ENCODE peak calls at places on chromosomes 3 and 15, in four cellular contexts. H is H1, B is GM12878, L is GM12891. E is an unnamed sample.

GRCh38 chr3:82741346-82741745 is 979.9 kb upstream of the GBE1 start:
- DNase-seq in H (no peak), B (no peak), L (no peak), E (no peak)

GRCh38 chr3:14371573-14372474 is 30.6 kb upstream of the SLC6A6 start:
- DNase-seq in H (no peak), B (no peak), L (peak), E (no peak)

GRCh38 chr15:96335429-96335807 is 4.9 kb downstream of the NR2F2 start:
- DNase-seq in H (no peak), B (no peak), L (no peak), E (no peak)

GRCh38 chr3:147369671-147370123 is 36.6 kb downstream of the ZIC4 start:
- DNase-seq in H (peak), B (no peak), L (no peak), E (no peak)

GRCh38 chr3:133531981-133532380 is 41.5 kb upstream of the CDV3 start:
- DNase-seq in H (no peak), B (no peak), L (no peak), E (no peak)

GRCh38 chr3:136960838-136961836 is 3.4 kb downstream of the IL20RB start:
- DNase-seq in H (no peak), B (no peak), L (no peak), E (no peak)

GRCh38 chr3:30914696-30915095 is 20.2 kb upstream of the GADL1 start:
- DNase-seq in H (no peak), B (no peak), L (no peak), E (no peak)

GRCh38 chr3:154954750-154955149 is 125.4 kb upstream of the MME start:
- DNase-seq in H (no peak), B (no peak), L (no peak), E (no peak)

GRCh38 chr3:60027335-60027734 is 977.5 kb upstream of the CFAP20DC start:
- DNase-seq in H (no peak), B (no peak), L (no peak), E (no peak)

GRCh38 chr15:96947296-96947695 is 616.8 kb downstream of the NR2F2 start:
- DNase-seq in H (no peak), B (no peak), L (no peak), E (no peak)

GRCh38 chr15:70976856-70977255 is 84.2 kb downstream of the LRRC49 start:
- DNase-seq in H (no peak), B (no peak), L (no peak), E (no peak)

GRCh38 chr3:183371672-183371968 is 56.8 kb downstream of the MCF2L2 start:
- DNase-seq in H (no peak), B (no peak), L (no peak), E (no peak)

GRCh38 chr3:94171954-94172353 is 109.1 kb downstream of the NSUN3 start:
- DNase-seq in H (no peak), B (no peak), L (no peak), E (no peak)

GRCh38 chr3:100782906-100783305 is 73.6 kb downstream of the TFG start:
- DNase-seq in H (no peak), B (no peak), L (no peak), E (no peak)

GRCh38 chr3:54342676-54343075 is 220.3 kb downstream of the CACNA2D3 start:
- DNase-seq in H (no peak), B (no peak), L (no peak), E (no peak)

GRCh38 chr3:42376397-42376798 is 34.0 kb downstream of the LYZL4 start:
- DNase-seq in H (no peak), B (no peak), L (no peak), E (no peak)

GRCh38 chr3:4866841-4867240 is 112.4 kb upstream of the BHLHE40 start:
- DNase-seq in H (no peak), B (no peak), L (no peak), E (no peak)

GRCh38 chr15:85689729-85690128 is 105.0 kb downstream of the KLHL25 start:
- DNase-seq in H (peak), B (peak), L (no peak), E (no peak)

GRCh38 chr15:34046471-34047145 is 7.6 kb upstream of the AVEN start:
- DNase-seq in H (no peak), B (no peak), L (no peak), E (no peak)

GRCh38 chr15:94470492-94470891 is 239.1 kb downstream of the MCTP2 start:
- DNase-seq in H (no peak), B (no peak), L (no peak), E (no peak)

GRCh38 chr3:191327526-191327925 is 1.7 kb upstream of the CCDC50 start:
- DNase-seq in H (no peak), B (no peak), L (no peak), E (no peak)

GRCh38 chr15:99450896-99451358 is 114.9 kb upstream of the MEF2A start:
- DNase-seq in H (peak), B (no peak), L (no peak), E (no peak)

GRCh38 chr3:30475809-30476178 is 130.6 kb upstream of the TGFBR2 start:
- DNase-seq in H (no peak), B (no peak), L (no peak), E (no peak)

GRCh38 chr15:51793521-51793920 is 35.9 kb upstream of the TMOD3 start:
- DNase-seq in H (no peak), B (no peak), L (no peak), E (no peak)

GRCh38 chr3:140467104-140467577 is 210.7 kb upstream of the TRIM42 start:
- DNase-seq in H (no peak), B (no peak), L (no peak), E (no peak)

GRCh38 chr3:146163584-146163983 is 2.6 kb upstream of the PLOD2 start:
- DNase-seq in H (no peak), B (no peak), L (no peak), E (no peak)

DNA sequence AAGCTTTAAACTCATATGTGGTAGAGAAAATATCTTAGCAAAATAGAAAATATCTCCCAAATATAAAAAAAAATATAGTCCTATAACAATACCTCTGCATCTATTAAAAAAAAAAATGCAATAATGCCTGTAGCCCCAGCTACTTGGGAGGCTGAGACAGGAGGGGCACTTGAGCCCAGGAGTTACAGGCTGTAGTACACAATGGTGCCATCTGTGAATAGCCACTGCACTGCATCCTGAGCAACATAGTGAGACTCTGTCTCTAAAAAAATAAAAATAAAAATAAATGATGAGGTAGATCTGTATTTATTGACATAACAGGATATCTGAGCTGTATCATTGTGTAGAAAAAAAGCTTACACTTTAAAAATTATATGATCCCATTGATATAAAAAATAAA is 70.4 kb downstream of the PFN2 start:
- DNase-seq in H (no peak), B (no peak), L (no peak), E (no peak)
- TF ChIP-seq TAF1 in H (no peak), B (no peak), L (no peak), E (no peak)

GRCh38 chr3:25448750-25449684 is 21.0 kb downstream of the RARB start:
- DNase-seq in H (no peak), B (no peak), L (no peak), E (no peak)
- TF ChIP-seq POLR2AphosphoS5 in H (no peak), B (no peak), L (no peak), E (no peak)

GRCh38 chr3:8324727-8325126 is 176.9 kb upstream of the LMCD1 start:
- DNase-seq in H (peak), B (no peak), L (peak), E (no peak)

GRCh38 chr3:8328971-8329370 is 172.7 kb upstream of the LMCD1 start:
- DNase-seq in H (no peak), B (no peak), L (no peak), E (no peak)

GRCh38 chr3:8329598-8329997 is 172.0 kb upstream of the LMCD1 start:
- DNase-seq in H (no peak), B (no peak), L (no peak), E (no peak)

GRCh38 chr3:8325306-8325705 is 176.3 kb upstream of the LMCD1 start:
- DNase-seq in H (no peak), B (no peak), L (no peak), E (no peak)

GRCh38 chr3:8327739-8328138 is 173.9 kb upstream of the LMCD1 start:
- DNase-seq in H (no peak), B (no peak), L (no peak), E (no peak)
- TF ChIP-seq TAF1 in H (no peak), B (no peak), L (no peak), E (no peak)

DNA sequence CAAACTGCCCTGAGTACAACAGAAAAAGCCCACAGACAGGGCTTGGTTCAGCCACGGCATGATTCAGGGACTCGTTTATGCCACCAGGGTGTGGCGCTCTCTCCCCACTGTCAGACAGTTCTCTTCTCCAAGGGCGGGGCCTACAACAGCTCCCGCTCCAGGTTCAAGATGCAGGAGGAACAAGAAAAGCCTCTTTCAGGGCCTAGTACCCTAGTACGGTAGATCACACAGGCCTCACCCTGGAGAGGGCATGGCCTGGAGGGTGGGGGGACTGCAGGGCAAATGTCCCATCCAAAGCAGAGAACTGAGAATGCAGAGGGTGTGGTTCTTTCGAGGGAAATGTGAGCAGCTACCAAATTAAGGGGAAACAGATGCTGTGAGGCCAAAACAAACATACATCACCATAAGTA is 12.0 kb downstream of the MESD start:
- DNase-seq in H (peak), B (no peak), L (no peak), E (no peak)
- TF ChIP-seq POLR2AphosphoS5 in H (no peak), B (no peak), L (no peak), E (no peak)

DNA sequence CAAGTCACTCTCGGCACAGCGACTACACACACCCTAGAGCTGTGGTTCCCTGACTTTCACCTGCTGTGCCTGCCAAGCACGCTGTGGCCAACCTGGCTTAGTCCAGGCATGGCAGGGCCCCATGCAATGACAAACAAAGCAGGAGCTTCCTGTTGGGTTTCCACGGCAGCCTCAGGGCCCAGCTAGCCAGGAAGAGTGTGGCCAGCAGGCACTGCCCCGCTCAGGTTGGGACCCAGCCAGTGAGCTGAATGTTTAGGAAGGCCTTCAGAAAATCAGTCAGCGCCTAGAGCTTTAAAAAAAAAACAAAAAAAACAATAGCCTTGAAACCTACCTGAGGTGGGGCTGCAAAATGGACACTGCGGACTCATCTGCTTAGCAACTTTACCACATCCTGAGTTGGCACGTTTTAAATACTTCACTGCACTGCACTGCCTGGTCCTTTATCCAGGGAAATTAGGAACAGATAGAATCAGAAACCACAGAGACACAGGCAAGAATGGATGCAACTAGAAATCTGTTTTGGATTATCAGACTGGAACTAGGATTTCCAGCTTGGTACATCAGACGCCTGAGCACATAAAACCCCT is 36.3 kb upstream of the LDHAL6B start:
- DNase-seq in H (no peak), B (no peak), L (no peak), E (no peak)
- TF ChIP-seq TAF1 in H (no peak), B (no peak), L (no peak), E (no peak)

GRCh38 chr15:82044373-82045178 is 1.2 kb downstream of the MEX3B start:
- DNase-seq in H (peak), B (no peak), L (peak), E (no peak)
- TF ChIP-seq POLR2AphosphoS5 in H (no peak), B (no peak), L (no peak), E (no peak)

GRCh38 chr15:88014492-88014891 is 242.0 kb downstream of the NTRK3 start:
- DNase-seq in H (no peak), B (no peak), L (no peak), E (no peak)
- TF ChIP-seq TAF1 in H (no peak), B (no peak), L (no peak), E (no peak)

GRCh38 chr3:112813016-112813415 is 33.6 kb downstream of the CD200R1L start:
- DNase-seq in H (no peak), B (no peak), L (no peak), E (no peak)

GRCh38 chr3:112811917-112812660 is 34.6 kb downstream of the CD200R1L start:
- DNase-seq in H (no peak), B (no peak), L (no peak), E (no peak)

GRCh38 chr3:112813723-112814171 is 32.9 kb downstream of the CD200R1L start:
- DNase-seq in H (no peak), B (peak), L (peak), E (no peak)

GRCh38 chr3:112810561-112810960 is 36.1 kb downstream of the CD200R1L start:
- DNase-seq in H (no peak), B (no peak), L (no peak), E (no peak)

DNA sequence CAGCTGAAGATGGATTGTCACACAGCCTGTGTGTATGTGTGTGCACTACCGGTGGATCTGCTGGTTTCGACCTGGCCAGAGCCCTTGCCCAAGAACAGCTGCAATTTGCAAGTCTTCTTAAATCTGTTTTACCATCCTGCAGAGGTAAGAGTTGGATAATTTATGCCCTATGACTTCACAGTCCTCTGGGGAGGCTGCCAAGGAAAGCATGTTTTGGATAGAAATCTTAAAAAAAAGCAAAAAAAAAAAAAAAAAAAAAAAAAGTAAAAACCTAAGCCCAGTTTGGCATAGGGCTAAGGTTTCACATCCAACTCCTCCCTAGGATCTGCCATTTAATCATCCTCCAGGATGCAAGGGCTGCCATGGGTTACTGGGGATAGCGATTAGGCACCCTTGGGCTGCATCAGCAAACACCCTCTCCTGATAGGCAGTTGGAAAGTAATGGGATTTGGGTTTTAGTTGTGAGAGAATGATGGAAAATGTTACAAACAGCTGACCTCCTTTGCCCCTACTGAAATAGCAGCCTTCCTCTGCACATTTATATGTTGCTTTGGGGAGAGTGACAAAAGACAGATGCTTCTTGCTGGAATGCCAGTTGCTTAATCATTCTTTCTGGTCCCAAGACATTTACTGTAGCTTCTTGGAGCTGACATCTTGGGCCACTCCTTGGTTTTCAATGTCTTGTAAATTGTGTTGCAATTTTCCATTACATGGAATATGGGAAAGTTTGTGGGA is 35.3 kb downstream of the CD200R1L start:
- DNase-seq in H (no peak), B (no peak), L (no peak), E (no peak)
- TF ChIP-seq POLR2AphosphoS5 in H (no peak), B (no peak), L (no peak), E (no peak)

DNA sequence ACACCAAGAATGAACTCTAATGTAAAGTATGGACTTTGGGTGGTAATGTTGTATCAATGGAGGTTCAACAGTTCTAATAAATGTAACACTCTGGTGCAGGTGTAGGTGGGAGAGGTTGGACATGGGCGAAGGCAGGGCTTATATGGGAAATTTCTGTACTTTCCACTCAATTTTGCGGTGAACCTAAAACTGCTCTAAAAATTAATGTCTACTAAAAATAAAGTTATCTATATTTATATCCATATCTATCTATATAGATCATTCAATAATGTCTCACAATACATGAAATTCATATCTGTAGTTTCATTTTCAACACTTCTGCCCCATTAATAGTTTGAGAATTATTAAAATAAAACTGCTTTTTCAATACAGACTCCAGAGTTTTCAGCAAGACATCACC is 49.3 kb downstream of the CD200R1 start:
- DNase-seq in H (no peak), B (no peak), L (no peak), E (no peak)
- TF ChIP-seq TAF1 in H (no peak), B (no peak), L (no peak), E (no peak)

GRCh38 chr3:124688580-124689454 is 41.4 kb upstream of the UMPS start:
- DNase-seq in H (peak), B (peak), L (peak), E (peak)

GRCh38 chr3:124680521-124680920 is 49.7 kb upstream of the UMPS start:
- DNase-seq in H (no peak), B (no peak), L (no peak), E (no peak)

GRCh38 chr3:124686028-124686670 is 44.1 kb upstream of the UMPS start:
- DNase-seq in H (no peak), B (no peak), L (no peak), E (no peak)

DNA sequence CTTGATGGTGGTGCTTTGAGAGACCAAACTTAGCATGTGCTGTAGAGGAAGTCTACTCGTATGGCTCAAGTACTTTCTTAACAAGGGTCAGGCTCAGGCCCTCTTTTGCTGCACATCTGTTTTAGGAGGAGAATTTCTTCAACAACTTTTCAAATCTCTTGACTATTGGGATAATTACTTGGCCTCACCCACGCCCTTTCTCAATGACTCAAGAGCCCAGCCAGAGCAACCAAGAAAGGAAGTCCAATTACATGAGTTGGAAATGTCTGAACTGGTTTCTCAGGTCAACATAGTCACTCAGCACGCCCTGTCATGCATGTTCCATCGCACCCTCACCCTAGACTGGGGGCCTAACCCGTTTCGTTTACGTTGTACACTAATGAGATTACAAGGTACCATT is 44.8 kb upstream of the UMPS start:
- DNase-seq in H (no peak), B (no peak), L (no peak), E (no peak)
- TF ChIP-seq POLR2AphosphoS5 in H (no peak), B (no peak), L (no peak), E (no peak)

E was measured in GM12892.